ENCODE peak calls at places on chromosomes 3 and 15, in ten cellular contexts. X is OCI-LY7, W is GM23248, B is SK-N-SH, T is PC-9, R is PC-3, J is HCT116, D is MM.1S, H is GM23338, L is hepatocyte. Z is an unnamed sample.

GRCh38 chr3:113151475-113152031 is 59.8 kb upstream of the BOC start:
- DNase-seq in X (no peak), J (no peak), D (no peak), R (no peak), H (no peak), L (peak; percentile 47), B (no peak), T (no peak), W (no peak), Z (no peak)

GRCh38 chr15:25241241-25241801 is 197.5 kb downstream of the UBE3A start:
- DNase-seq in H (no peak), X (no peak), B (no peak), R (no peak), W (no peak), J (no peak), D (no peak), L (no peak), T (no peak), Z (no peak)

GRCh38 chr3:110567032-110567431 is 504.6 kb upstream of the NECTIN3 start:
- DNase-seq in W (no peak), R (peak; percentile 17), L (no peak), B (no peak), T (no peak), D (no peak), X (no peak), H (no peak), J (no peak), Z (no peak)

GRCh38 chr15:58701376-58701775 is 48.1 kb downstream of the ADAM10 start:
- DNase-seq in R (no peak), H (no peak), J (no peak), W (no peak), B (no peak), L (no peak), D (no peak), X (no peak), T (no peak), Z (no peak)

GRCh38 chr15:39034816-39035215 is 470.2 kb upstream of the RASGRP1 start:
- DNase-seq in R (no peak), T (no peak), J (no peak), H (no peak), W (no peak), B (no peak), L (no peak), D (no peak), X (no peak), Z (no peak)

GRCh38 chr3:64548200-64548889 is 139.5 kb downstream of the ADAMTS9 start:
- DNase-seq in B (no peak), L (peak; percentile 43), X (no peak), R (no peak), H (no peak), T (no peak), J (no peak), W (peak; percentile 16), D (no peak), Z (no peak)

GRCh38 chr15:76393614-76394013 is 57.0 kb downstream of the ISL2 start:
- DNase-seq in D (no peak), J (no peak), T (no peak), B (peak; percentile 57), L (no peak), X (no peak), H (no peak), W (no peak), R (peak; percentile 25), Z (no peak)

GRCh38 chr3:195839260-195840010 is 27.7 kb upstream of the MUC4 start:
- DNase-seq in J (no peak), R (no peak), L (no peak), B (no peak), D (no peak), X (no peak), T (no peak), H (no peak), W (peak; percentile 12), Z (no peak)

GRCh38 chr3:134605506-134605905 is 45.3 kb downstream of the KY start:
- DNase-seq in D (no peak), T (no peak), H (no peak), R (no peak), J (no peak), L (no peak), W (no peak), X (no peak), B (no peak), Z (no peak)

GRCh38 chr15:26682765-26683164 is 90.1 kb downstream of the GABRB3 start:
- DNase-seq in D (no peak), R (no peak), W (no peak), L (no peak), J (no peak), X (no peak), H (peak; percentile 42), T (no peak), B (no peak), Z (no peak)

DNA sequence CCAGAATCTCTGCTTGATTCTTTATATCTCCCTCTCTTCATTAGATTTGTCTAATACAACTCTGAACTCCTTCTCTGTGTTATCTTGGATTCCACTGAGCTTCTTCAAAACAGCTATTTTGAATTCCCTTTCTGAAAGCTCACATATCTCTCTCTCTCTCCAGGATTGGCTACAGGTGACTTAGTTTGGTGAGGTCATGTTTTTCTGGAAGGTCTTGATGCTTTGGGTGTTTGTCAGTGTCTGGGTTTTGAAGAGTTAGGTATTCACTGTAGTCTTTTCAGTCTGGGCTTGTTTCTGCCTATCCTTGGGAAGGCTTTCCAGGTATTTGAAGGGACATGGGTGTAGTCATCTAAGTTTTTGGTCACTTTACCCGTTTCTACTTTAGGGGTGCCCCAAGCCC is 781.8 kb downstream of the FHIT start:
- DNase-seq in T (no peak), L (no peak), H (no peak), D (no peak), R (no peak), J (no peak), B (no peak), X (no peak), W (no peak), Z (no peak)
- H3K9me2 ChIP-seq in T (no peaks in the 10 kb centered on the region), L (no peaks in the 10 kb centered on the region), H (no peaks in the 10 kb centered on the region), D (no peaks in the 10 kb centered on the region), R (no peaks in the 10 kb centered on the region), J (no peaks in the 10 kb centered on the region), B (no peaks in the 10 kb centered on the region), X (no peaks in the 10 kb centered on the region), W (no peaks in the 10 kb centered on the region), Z (no peaks in the 10 kb centered on the region)

GRCh38 chr3:25505581-25505980 is 77.5 kb downstream of the RARB start:
- DNase-seq in T (no peak), R (no peak), H (no peak), W (no peak), L (no peak), J (no peak), D (no peak), X (no peak), B (no peak), Z (no peak)

GRCh38 chr3:25507811-25508210 is 79.7 kb downstream of the RARB start:
- DNase-seq in H (no peak), X (no peak), B (no peak), W (no peak), J (no peak), R (no peak), L (no peak), T (no peak), D (no peak), Z (no peak)

GRCh38 chr3:25508433-25508832 is 80.4 kb downstream of the RARB start:
- DNase-seq in L (no peak), W (no peak), D (no peak), H (no peak), J (no peak), B (no peak), X (no peak), R (no peak), T (no peak), Z (no peak)

GRCh38 chr3:25502233-25502632 is 74.2 kb downstream of the RARB start:
- DNase-seq in W (no peak), B (no peak), X (no peak), H (no peak), J (no peak), T (no peak), R (no peak), D (no peak), L (no peak), Z (no peak)

GRCh38 chr3:25503758-25504157 is 75.7 kb downstream of the RARB start:
- DNase-seq in J (no peak), H (no peak), B (no peak), W (no peak), L (no peak), X (no peak), R (no peak), T (no peak), D (no peak), Z (no peak)
- H3K36me3 ChIP-seq in J (no peaks in the 10 kb centered on the region), H (no peaks in the 10 kb centered on the region), B (peaks cover 7% of the 10 kb centered on the region), W (no peaks in the 10 kb centered on the region), L (peaks cover 5% of the 10 kb centered on the region), X (no peaks in the 10 kb centered on the region), R (no peaks in the 10 kb centered on the region), T (no peaks in the 10 kb centered on the region), D (no peaks in the 10 kb centered on the region), Z (no peaks in the 10 kb centered on the region)

DNA sequence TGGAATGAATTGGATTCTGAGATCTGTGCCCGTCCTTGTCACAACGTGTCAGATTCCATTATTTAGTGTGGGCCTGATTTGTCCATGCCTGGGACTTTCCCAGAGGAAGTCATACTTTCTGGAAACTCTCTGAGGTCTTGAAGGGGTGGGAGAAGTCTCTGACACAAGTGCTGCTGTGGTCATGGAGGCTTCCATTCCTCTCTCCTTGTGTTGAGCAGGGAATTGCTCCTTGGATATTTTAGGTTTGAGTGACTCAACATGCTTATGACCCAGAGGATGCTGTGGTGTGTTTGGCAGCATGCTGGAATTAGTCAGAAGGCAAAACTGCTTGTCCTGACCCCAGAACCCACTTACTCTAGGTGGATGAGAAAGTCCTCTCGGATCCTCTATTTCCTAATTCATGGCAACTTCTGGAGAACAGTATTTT is 132.1 kb downstream of the LPP start:
- DNase-seq in J (peak; percentile 66), H (no peak), X (no peak), R (peak; percentile 93), D (no peak), T (peak; percentile 65), L (no peak), B (no peak), W (peak; percentile 98), Z (no peak)
- H3K27ac ChIP-seq in J (no peak overlapping the region), H (no peak overlapping the region), X (no peak overlapping the region), R (peak overlapping the region; percentile 77), D (no peak overlapping the region), T (peak overlapping the region; percentile 11), L (no peak overlapping the region), B (peak overlapping the region; percentile 31), W (peak overlapping the region; percentile 79), Z (no peak overlapping the region)

GRCh38 chr3:108377384-108377783 is 81.0 kb downstream of the HHLA2 start:
- DNase-seq in B (no peak), R (no peak), W (no peak), X (no peak), L (no peak), D (no peak), J (no peak), H (peak; percentile 11), T (no peak), Z (peak; percentile 20)

GRCh38 chr3:108381531-108381930 is 85.2 kb downstream of the HHLA2 start:
- DNase-seq in L (no peak), B (peak; percentile 57), H (peak; percentile 33), X (no peak), T (no peak), J (no peak), W (no peak), R (no peak), D (no peak), Z (peak; percentile 30)

GRCh38 chr3:108383306-108383705 is 87.0 kb downstream of the HHLA2 start:
- DNase-seq in D (no peak), H (no peak), T (no peak), W (no peak), J (no peak), L (no peak), B (no peak), X (no peak), R (peak; percentile 68), Z (peak; percentile 2)

GRCh38 chr3:108380128-108380795 is 83.9 kb downstream of the HHLA2 start:
- DNase-seq in T (no peak), X (no peak), B (no peak), L (no peak), J (no peak), D (no peak), W (no peak), R (no peak), H (no peak), Z (peak; percentile 33)

GRCh38 chr3:108378153-108378951 is 82.0 kb downstream of the HHLA2 start:
- DNase-seq in T (no peak), L (no peak), W (no peak), R (no peak), X (no peak), B (no peak), J (no peak), D (peak; percentile 53), H (no peak), Z (peak; percentile 2)
- H3K9me2 ChIP-seq in T (no peaks in the 10 kb centered on the region), L (no peaks in the 10 kb centered on the region), W (no peaks in the 10 kb centered on the region), R (no peaks in the 10 kb centered on the region), X (no peaks in the 10 kb centered on the region), B (no peaks in the 10 kb centered on the region), J (no peaks in the 10 kb centered on the region), D (no peaks in the 10 kb centered on the region), H (no peaks in the 10 kb centered on the region), Z (no peaks in the 10 kb centered on the region)